ENCODE peak calls at places on chromosomes 1 and 21, in ten cellular contexts. J is colonic mucosa, Z is lung, R is AG04450, Y is fibroblast of pulmonary artery, O is astrocyte of the spinal cord, L is ovary, M is lower lobe of right lung, Q is GM23338, V is pancreas. T is an unnamed sample.

GRCh38 chr1:185108324-185108723 is 48.4 kb downstream of the TRMT1L start:
- DNase-seq in M (no peak), O (peak), Q (no peak), V (no peak), J (no peak), L (no peak), R (no peak), Y (peak), Z (no peak), T (no peak)

GRCh38 chr1:109619655-109620395 is at the start of gene AMPD2:
- DNase-seq in M (peak), V (peak), Z (peak), L (peak), R (peak), O (peak), J (peak), Y (peak), Q (peak), T (peak)

GRCh38 chr1:164587617-164588367 is 28.8 kb downstream of the PBX1 start:
- DNase-seq in Z (no peak), L (no peak), Q (no peak), O (no peak), M (no peak), J (no peak), R (no peak), V (no peak), Y (no peak), T (no peak)

GRCh38 chr21:44416193-44416592 is 39.1 kb upstream of the LRRC3 start:
- DNase-seq in R (no peak), V (peak), J (no peak), Y (no peak), Z (no peak), M (no peak), L (no peak), Q (no peak), O (no peak), T (no peak)

GRCh38 chr1:107877092-107877491 is 87.9 kb downstream of the VAV3 start:
- DNase-seq in L (no peak), O (peak), Y (peak), Z (no peak), V (no peak), M (no peak), R (no peak), J (no peak), Q (no peak), T (no peak)

GRCh38 chr1:97758589-97759057 is 162.2 kb downstream of the DPYD start:
- DNase-seq in J (no peak), Q (no peak), M (no peak), R (no peak), Y (peak), Z (no peak), L (no peak), V (no peak), O (no peak), T (no peak)

GRCh38 chr1:113542221-113542701 is 151.9 kb downstream of the MAGI3 start:
- DNase-seq in L (no peak), R (peak), V (no peak), Y (peak), J (no peak), M (no peak), O (peak), Q (no peak), Z (no peak), T (no peak)

GRCh38 chr1:182317489-182318180 is 74.0 kb downstream of the GLUL start:
- DNase-seq in Z (no peak), Y (no peak), Q (no peak), J (peak), V (no peak), O (no peak), L (no peak), R (no peak), M (no peak), T (no peak)

GRCh38 chr1:59116920-59117542 is 179.9 kb upstream of the FGGY start:
- DNase-seq in R (no peak), Q (peak), J (no peak), M (no peak), V (no peak), L (no peak), Z (no peak), O (peak), Y (peak), T (no peak)

GRCh38 chr1:87816646-87817045 is 488.0 kb downstream of the LMO4 start:
- DNase-seq in R (no peak), Y (no peak), O (no peak), Q (no peak), M (no peak), L (no peak), J (no peak), V (no peak), Z (no peak), T (peak)

GRCh38 chr1:97630968-97631367 is 289.9 kb downstream of the DPYD start:
- DNase-seq in J (no peak), O (peak), R (no peak), M (no peak), Z (no peak), L (no peak), Y (peak), Q (no peak), V (no peak), T (no peak)

GRCh38 chr1:174165471-174166137 is 6.3 kb downstream of the RABGAP1L start:
- DNase-seq in Q (peak), Y (no peak), J (no peak), V (no peak), L (peak), Z (no peak), M (no peak), O (no peak), R (no peak), T (no peak)

GRCh38 chr21:36511484-36512227 is 31.7 kb upstream of the CLDN14 start:
- DNase-seq in J (no peak), O (no peak), Y (peak), L (no peak), M (no peak), V (no peak), R (no peak), Z (no peak), Q (no peak), T (no peak)

GRCh38 chr1:29520571-29521437 is 284.5 kb downstream of the PTPRU start:
- DNase-seq in Q (no peak), R (no peak), L (peak), Z (no peak), Y (no peak), J (no peak), M (no peak), V (peak), O (no peak), T (no peak)

GRCh38 chr1:82152356-82153281 is 351.9 kb downstream of the ADGRL2 start:
- DNase-seq in O (no peak), V (no peak), Q (no peak), Z (no peak), M (no peak), Y (no peak), L (no peak), R (no peak), J (no peak), T (no peak)

GRCh38 chr1:3668585-3669300 is 16.4 kb downstream of the TP73 start:
- DNase-seq in L (no peak), O (no peak), Y (peak), R (no peak), Q (peak), M (peak), J (peak), Z (peak), V (peak), T (peak)

GRCh38 chr21:45769896-45770295 is 126.4 kb downstream of the PCBP3 start:
- DNase-seq in Q (no peak), Z (no peak), L (no peak), R (no peak), J (no peak), Y (no peak), M (no peak), O (no peak), V (no peak), T (no peak)

GRCh38 chr1:245583575-245584330 is 429.0 kb downstream of the KIF26B start:
- DNase-seq in V (no peak), J (no peak), O (no peak), Y (peak), Q (no peak), L (no peak), Z (no peak), M (no peak), R (no peak), T (no peak)

GRCh38 chr1:63148825-63149645 is 173.3 kb upstream of the FOXD3 start:
- DNase-seq in V (no peak), R (peak), Q (peak), Z (peak), Y (peak), J (peak), L (peak), O (peak), M (no peak), T (no peak)

GRCh38 chr1:39829791-39830533 is 41.3 kb upstream of the BMP8B start:
- DNase-seq in L (no peak), O (no peak), Q (no peak), J (no peak), R (no peak), Z (no peak), V (no peak), M (no peak), Y (peak), T (no peak)

GRCh38 chr1:215900684-215901083 is 333.6 kb downstream of the KCTD3 start:
- DNase-seq in L (no peak), Y (no peak), V (no peak), J (no peak), M (no peak), O (no peak), R (no peak), Q (no peak), Z (no peak), T (no peak)

GRCh38 chr1:9312183-9312582 is 19.5 kb downstream of the SPSB1 start:
- DNase-seq in V (no peak), J (no peak), Z (no peak), R (no peak), L (no peak), O (no peak), Y (no peak), M (no peak), Q (no peak), T (no peak)

GRCh38 chr1:152459596-152460528 is 45.8 kb upstream of the CRNN start:
- DNase-seq in Q (peak), O (peak), V (peak), L (peak), M (peak), R (no peak), Z (peak), Y (peak), J (peak), T (peak)

GRCh38 chr1:224492632-224493031 is 58.0 kb upstream of the WDR26 start:
- DNase-seq in Q (no peak), V (no peak), Z (no peak), J (no peak), O (no peak), Y (no peak), L (no peak), R (no peak), M (no peak), T (no peak)

GRCh38 chr1:169486281-169486904 is 649 bp upstream of the SLC19A2 start:
- DNase-seq in R (no peak), L (peak), O (no peak), Z (no peak), Q (no peak), M (no peak), V (no peak), J (no peak), Y (peak), T (no peak)

GRCh38 chr1:119040489-119040888 is 52.3 kb upstream of the TBX15 start:
- DNase-seq in M (no peak), V (no peak), Z (no peak), L (no peak), Y (no peak), R (no peak), O (no peak), J (no peak), Q (no peak), T (no peak)

GRCh38 chr21:29376556-29376955 is 77.8 kb downstream of the BACH1 start:
- DNase-seq in Y (peak), Z (peak), V (peak), L (peak), Q (peak), M (peak), O (no peak), R (no peak), J (peak), T (peak)

GRCh38 chr21:43590220-43590619 is 69.1 kb downstream of the HSF2BP start:
- DNase-seq in R (no peak), L (no peak), Y (peak), Z (no peak), M (no peak), J (no peak), V (no peak), Q (no peak), O (peak), T (no peak)

GRCh38 chr1:228046421-228047182 is 35.9 kb upstream of the ARF1 start:
- DNase-seq in V (no peak), Q (no peak), O (no peak), Y (no peak), Z (no peak), J (no peak), M (no peak), L (no peak), R (no peak), T (no peak)

GRCh38 chr1:163467291-163467690 is 145.5 kb downstream of the NUF2 start:
- DNase-seq in J (no peak), R (no peak), O (no peak), Y (no peak), Q (peak), M (no peak), L (no peak), V (no peak), Z (no peak), T (no peak)

GRCh38 chr1:163471766-163472165 is 150.0 kb downstream of the NUF2 start:
- DNase-seq in Y (no peak), R (no peak), O (no peak), V (no peak), M (no peak), Q (no peak), Z (no peak), J (no peak), L (no peak), T (no peak)

DNA sequence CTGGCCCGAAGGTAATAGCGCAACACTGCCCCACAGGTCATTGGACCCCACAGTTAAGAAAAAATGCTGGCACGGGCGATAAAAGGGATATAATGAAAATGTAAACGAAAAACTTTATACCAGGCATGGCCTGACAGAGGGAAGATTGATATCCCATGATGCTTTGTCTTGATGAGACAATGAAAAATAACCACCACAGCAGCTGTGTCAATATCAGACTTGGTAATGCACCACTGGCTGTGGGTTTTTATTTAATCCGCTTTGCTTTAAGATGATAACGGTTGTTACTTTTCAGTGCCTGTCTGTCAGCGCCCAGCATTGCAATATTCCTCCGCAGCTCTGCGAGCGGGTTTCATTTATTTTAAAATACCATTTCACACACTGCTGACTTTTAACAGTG is 150.5 kb downstream of the NUF2 start:
- DNase-seq in Y (no peak), M (no peak), R (no peak), L (no peak), Q (no peak), J (peak), Z (no peak), O (peak), V (no peak), T (no peak)
- TF ChIP-seq CTCF in Y (no peak), M (no peak), R (no peak), L (no peak), Q (no peak), J (no peak), Z (no peak), O (no peak), V (no peak), T (no peak)

GRCh38 chr1:156433602-156434001 is 64.6 kb downstream of the RHBG start:
- DNase-seq in L (no peak), M (no peak), O (no peak), Y (no peak), Q (peak), J (no peak), Z (no peak), R (no peak), V (no peak), T (no peak)
- H3K4me3 ChIP-seq in L (no peak), M (no peak), O (no peak), Y (no peak), Q (no peak), J (no peak), Z (no peak), R (no peak), V (no peak), T (no peak)

DNA sequence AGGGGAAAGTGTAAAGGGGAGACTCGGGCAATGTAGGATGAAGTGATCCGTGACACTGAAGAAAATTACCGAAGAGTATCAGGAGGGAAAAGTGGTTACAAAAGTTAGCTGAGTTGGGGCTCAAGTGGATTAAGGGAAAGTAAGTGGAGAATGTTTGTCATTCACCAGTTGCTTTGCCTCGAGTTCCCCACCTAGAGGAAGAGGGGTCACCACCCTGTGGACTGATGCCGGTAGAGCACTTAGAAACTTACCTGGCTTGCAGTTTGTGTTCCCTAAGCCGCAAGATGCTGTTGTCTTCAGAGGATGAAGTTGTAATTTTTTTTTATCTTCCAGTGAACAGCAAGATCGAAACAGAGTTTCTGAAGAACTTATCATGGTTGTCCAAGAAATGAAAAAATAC is 1.0 kb downstream of the PER3 start:
- DNase-seq in O (no peak), J (no peak), V (no peak), Y (no peak), Q (peak), Z (no peak), M (no peak), L (no peak), R (no peak), T (no peak)
- TF ChIP-seq CTCF in O (no peak), J (no peak), V (no peak), Y (no peak), Q (peak), Z (no peak), M (no peak), L (no peak), R (no peak), T (no peak)

DNA sequence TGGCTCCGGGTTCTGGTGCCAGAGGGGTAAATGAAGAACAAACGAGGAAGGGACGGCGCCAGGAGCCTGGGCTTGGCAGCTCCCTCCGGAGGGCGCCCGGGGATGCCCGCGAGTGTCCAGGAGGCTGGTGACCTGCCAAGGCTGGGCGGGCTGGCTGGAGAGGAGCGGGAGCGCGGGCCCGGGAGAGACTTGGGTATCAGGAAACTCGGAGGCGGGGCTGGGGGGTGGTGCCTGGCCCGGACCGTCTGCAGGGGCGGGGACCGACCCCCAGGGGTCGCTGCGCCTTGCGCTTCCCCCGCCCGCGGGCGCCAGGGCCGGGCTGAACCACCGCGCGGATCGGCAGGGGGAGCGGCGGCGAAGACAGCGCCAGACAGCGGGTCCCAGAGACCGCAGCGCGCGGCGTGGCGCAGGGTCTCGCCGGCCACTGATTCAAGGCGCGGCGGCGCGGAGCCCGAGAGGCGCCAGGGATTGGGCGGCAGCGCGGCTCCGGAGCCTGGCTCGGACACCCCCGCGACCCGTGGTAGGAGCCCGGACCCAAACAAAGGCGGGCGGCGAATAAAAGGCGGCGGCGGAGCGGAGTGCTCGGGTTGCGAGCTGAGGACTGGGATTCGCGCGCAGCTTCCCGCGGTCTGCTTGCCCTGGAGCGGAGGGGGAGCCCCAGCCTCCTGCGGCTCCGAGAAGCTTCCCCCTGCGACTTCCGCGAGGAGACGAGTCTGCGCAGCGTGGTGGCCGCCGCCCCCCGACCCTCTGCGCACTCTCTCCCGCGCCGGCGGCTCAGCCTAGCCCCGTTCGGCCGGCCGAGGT is at the start of gene DISP3:
- DNase-seq in M (peak), L (peak), J (peak), Z (no peak), V (peak), R (no peak), Q (peak), O (peak), Y (peak), T (peak)
- H3K4me3 ChIP-seq in M (peak), L (peak), J (peak), Z (peak), V (peak), R (peak), Q (peak), O (peak), Y (peak), T (peak)

DNA sequence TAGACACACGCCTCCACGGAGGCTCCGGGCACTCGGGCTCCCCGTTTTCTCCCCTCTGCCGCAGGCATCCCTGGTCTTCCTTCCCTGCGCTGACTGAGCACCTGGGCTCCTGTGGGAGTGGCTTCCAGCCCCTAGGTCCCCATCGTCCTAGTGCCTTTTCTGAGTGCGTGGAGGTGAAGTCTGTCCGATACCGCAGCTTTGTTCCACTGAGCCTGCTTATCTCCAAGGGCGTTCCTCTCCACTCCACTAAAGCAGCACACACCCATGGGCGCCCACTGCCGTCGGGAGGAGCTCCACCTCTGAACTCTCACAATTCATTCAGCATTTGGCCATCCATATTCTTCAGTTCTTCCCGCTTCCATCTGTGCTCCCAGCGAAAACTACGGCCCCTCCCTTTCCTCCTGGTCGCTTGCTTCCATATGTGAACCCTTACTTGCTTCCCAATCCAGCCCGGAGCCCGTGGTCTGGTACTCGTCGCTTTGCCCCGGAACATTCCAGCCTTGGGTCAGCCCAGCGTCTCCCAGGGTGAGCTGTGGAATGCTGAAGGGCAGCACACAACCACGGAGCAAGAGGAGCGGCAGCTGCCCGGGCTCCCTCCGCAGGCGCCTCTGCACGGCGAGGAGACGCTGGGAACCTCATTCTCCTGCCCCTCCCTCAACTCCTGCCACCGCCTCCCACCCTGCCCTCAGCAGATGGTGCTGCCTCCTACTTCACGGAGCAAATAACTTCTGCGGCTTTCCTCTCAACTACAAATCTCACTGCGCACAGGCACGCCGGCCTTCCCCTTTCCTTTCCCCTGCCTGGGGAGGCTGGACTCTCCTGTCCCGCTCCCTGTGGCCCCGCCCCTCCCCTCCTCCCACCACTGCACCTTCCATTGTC is 27.5 kb downstream of the ATP8B2 start:
- DNase-seq in V (peak), Q (peak), J (peak), L (peak), R (no peak), M (peak), Z (peak), O (peak), Y (peak), T (peak)
- TF ChIP-seq CTCF in V (no peak), Q (peak), J (no peak), L (no peak), R (no peak), M (no peak), Z (no peak), O (no peak), Y (no peak), T (no peak)

GRCh38 chr1:2393471-2393877 is 1.8 kb downstream of the RER1 start:
- DNase-seq in L (no peak), Q (no peak), Z (no peak), O (no peak), V (peak), R (no peak), J (peak), M (no peak), Y (no peak), T (no peak)
- H3K4me3 ChIP-seq in L (no peak), Q (no peak), Z (no peak), O (no peak), V (no peak), R (peak), J (no peak), M (no peak), Y (no peak), T (no peak)

T was measured in heart right ventricle.